ENCODE peak calls at places on chromosome 20, in four cellular contexts. One of them, this sample, is unnamed.

GRCh38 chr20:50540620-50541605 is 30.7 kb downstream of the PTPN1 start:
- DNase-seq in SK-N-SH: no peak
- DNase-seq in HepG2: peak; percentile 18
- DNase-seq in K562: no peak
- DNase-seq in this sample: no peak

GRCh38 chr20:56069016-56069415 is 63.7 kb upstream of the CBLN4 start:
- DNase-seq in SK-N-SH: no peak
- DNase-seq in HepG2: no peak
- DNase-seq in K562: no peak
- DNase-seq in this sample: no peak

GRCh38 chr20:21702553-21703467 is 2.7 kb upstream of the PAX1 start:
- DNase-seq in SK-N-SH: peak; percentile 80
- DNase-seq in HepG2: peak; percentile 39
- DNase-seq in K562: peak; percentile 35
- DNase-seq in this sample: no peak

GRCh38 chr20:9202440-9203080 is 133.7 kb downstream of the PLCB4 start:
- DNase-seq in SK-N-SH: no peak
- DNase-seq in HepG2: no peak
- DNase-seq in K562: no peak
- DNase-seq in this sample: no peak

GRCh38 chr20:354298-354977 is 7.5 kb downstream of the NRSN2 start:
- DNase-seq in SK-N-SH: peak; percentile 90
- DNase-seq in HepG2: peak; percentile 87
- DNase-seq in K562: peak; percentile 81
- DNase-seq in this sample: no peak

GRCh38 chr20:57252559-57253162 is 13.8 kb downstream of the BMP7 start:
- DNase-seq in SK-N-SH: no peak
- DNase-seq in HepG2: no peak
- DNase-seq in K562: no peak
- DNase-seq in this sample: no peak

GRCh38 chr20:16028923-16029322 is 544.3 kb downstream of the KIF16B start:
- DNase-seq in SK-N-SH: no peak
- DNase-seq in HepG2: no peak
- DNase-seq in K562: no peak
- DNase-seq in this sample: peak; percentile 11

GRCh38 chr20:23186808-23187207 is 100.7 kb upstream of the CD93 start:
- DNase-seq in SK-N-SH: no peak
- DNase-seq in HepG2: no peak
- DNase-seq in K562: no peak
- DNase-seq in this sample: no peak

GRCh38 chr20:44217342-44218092 is 6.9 kb upstream of the OSER1 start:
- DNase-seq in SK-N-SH: peak; percentile 62
- DNase-seq in HepG2: peak; percentile 82
- DNase-seq in K562: peak; percentile 67
- DNase-seq in this sample: no peak

GRCh38 chr20:17227669-17228623 is 1.1 kb downstream of the PCSK2 start:
- DNase-seq in SK-N-SH: peak; percentile 26
- DNase-seq in HepG2: no peak
- DNase-seq in K562: no peak
- DNase-seq in this sample: no peak

GRCh38 chr20:51012357-51012756 is 10.6 kb downstream of the KCNG1 start:
- DNase-seq in SK-N-SH: no peak
- DNase-seq in HepG2: no peak
- DNase-seq in K562: no peak
- DNase-seq in this sample: no peak

DNA sequence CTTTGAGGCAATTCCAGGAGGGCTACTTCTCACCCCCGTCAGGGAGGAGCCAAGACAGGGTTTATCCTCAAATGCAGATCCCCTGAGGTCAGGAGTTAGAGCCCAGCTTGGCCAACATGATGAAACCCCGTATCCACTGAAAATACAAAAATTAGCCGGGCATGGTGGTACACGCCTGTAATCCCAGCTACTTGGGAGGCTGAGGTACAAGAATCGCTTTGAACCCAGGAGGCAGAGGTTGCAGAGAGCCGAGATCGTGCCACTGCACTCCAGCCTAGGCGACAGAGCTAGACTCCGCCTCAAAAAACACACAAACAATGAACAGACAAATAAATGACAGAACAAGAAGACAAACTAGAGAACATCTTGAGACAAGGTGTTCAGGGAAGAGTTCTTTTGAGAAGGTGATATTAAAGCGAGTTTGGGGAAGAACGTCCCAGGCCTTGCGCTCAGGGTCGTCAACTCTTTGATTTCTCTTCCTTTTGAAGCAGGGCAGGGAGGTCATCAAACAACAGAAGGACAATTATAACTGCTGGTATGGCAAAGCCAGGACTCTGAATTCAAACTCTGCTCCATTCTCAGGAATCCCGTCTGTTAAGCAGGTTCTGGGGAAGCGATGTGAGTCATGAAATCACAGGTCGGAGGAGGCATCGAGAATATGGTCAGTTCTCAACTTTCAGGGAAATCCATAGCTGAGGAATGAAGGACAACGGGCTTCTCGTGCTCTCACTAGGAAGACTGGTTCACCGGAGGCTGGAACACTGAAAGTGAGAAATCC is 1.4 kb upstream of the RALY start:
- DNase-seq in SK-N-SH: no peak
- DNase-seq in HepG2: no peak
- DNase-seq in K562: no peak
- DNase-seq in this sample: no peak
- TF ChIP-seq NFIC in SK-N-SH: no peak
- TF ChIP-seq NFIC in HepG2: no peak
- TF ChIP-seq NFIC in K562: no peak
- TF ChIP-seq NFIC in this sample: no peak

DNA sequence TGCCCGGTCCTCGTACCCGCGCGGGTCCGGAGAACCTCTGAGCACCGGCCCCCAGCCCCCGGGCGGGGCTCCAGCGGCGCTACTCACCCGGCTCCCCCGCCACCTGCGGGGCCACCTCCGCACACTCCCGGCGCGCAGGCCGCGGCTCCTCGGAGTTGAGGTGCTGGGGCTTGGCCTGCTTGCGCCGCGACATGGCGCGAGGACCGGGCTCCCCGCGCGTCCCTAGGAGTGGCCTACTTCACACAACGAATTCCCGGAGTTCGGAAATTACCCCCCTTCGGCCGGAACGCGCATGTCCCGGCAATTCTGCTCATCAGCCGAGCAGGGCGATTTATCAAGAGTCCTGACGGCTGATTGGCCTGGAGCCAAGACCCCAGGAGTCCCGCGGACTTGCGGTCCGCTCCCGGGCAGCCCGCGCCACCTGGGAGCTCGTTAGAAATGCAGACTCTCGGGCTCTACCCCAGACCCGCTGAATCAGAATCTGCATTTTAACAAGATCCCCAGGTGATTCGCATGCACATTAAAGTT is 86.5 kb downstream of the ZFP64 start:
- DNase-seq in SK-N-SH: peak; percentile 48
- DNase-seq in HepG2: no peak
- DNase-seq in K562: no peak
- DNase-seq in this sample: no peak
- TF ChIP-seq NFIC in SK-N-SH: no peak
- TF ChIP-seq NFIC in HepG2: no peak
- TF ChIP-seq NFIC in K562: peak; percentile 55
- TF ChIP-seq NFIC in this sample: no peak

DNA sequence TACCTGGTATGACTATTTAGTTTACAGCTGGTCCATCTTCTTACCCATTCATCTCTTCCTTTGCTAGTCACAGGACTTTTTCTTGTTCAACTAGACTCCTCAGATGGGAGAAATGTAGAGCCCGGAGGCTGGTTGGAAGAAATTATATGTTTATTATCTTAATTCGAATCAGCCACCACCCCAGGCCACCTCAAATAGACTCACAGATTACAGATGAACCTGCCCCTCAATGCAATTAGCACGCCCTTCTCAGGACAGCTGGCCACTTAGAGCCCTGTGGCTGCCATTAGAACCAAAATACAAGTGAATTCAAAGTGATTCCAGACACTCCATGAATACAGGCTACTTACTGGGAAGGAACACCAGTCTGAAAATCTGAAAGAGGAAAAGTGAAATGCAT is 176.5 kb downstream of the MAFB start:
- DNase-seq in SK-N-SH: peak; percentile 41
- DNase-seq in HepG2: no peak
- DNase-seq in K562: no peak
- DNase-seq in this sample: no peak
- TF ChIP-seq NFIC in SK-N-SH: no peak
- TF ChIP-seq NFIC in HepG2: no peak
- TF ChIP-seq NFIC in K562: no peak
- TF ChIP-seq NFIC in this sample: no peak

GRCh38 chr20:59144831-59145196 is 18.8 kb upstream of the ZNF831 start:
- DNase-seq in SK-N-SH: no peak
- DNase-seq in HepG2: no peak
- DNase-seq in K562: no peak
- DNase-seq in this sample: no peak

GRCh38 chr20:59145247-59145925 is 18.2 kb upstream of the ZNF831 start:
- DNase-seq in SK-N-SH: no peak
- DNase-seq in HepG2: no peak
- DNase-seq in K562: no peak
- DNase-seq in this sample: no peak

GRCh38 chr20:59147197-59147596 is 16.4 kb upstream of the ZNF831 start:
- DNase-seq in SK-N-SH: peak; percentile 79
- DNase-seq in HepG2: no peak
- DNase-seq in K562: no peak
- DNase-seq in this sample: no peak

GRCh38 chr20:59146801-59147118 is 16.9 kb upstream of the ZNF831 start:
- DNase-seq in SK-N-SH: peak; percentile 45
- DNase-seq in HepG2: no peak
- DNase-seq in K562: no peak
- DNase-seq in this sample: no peak

DNA sequence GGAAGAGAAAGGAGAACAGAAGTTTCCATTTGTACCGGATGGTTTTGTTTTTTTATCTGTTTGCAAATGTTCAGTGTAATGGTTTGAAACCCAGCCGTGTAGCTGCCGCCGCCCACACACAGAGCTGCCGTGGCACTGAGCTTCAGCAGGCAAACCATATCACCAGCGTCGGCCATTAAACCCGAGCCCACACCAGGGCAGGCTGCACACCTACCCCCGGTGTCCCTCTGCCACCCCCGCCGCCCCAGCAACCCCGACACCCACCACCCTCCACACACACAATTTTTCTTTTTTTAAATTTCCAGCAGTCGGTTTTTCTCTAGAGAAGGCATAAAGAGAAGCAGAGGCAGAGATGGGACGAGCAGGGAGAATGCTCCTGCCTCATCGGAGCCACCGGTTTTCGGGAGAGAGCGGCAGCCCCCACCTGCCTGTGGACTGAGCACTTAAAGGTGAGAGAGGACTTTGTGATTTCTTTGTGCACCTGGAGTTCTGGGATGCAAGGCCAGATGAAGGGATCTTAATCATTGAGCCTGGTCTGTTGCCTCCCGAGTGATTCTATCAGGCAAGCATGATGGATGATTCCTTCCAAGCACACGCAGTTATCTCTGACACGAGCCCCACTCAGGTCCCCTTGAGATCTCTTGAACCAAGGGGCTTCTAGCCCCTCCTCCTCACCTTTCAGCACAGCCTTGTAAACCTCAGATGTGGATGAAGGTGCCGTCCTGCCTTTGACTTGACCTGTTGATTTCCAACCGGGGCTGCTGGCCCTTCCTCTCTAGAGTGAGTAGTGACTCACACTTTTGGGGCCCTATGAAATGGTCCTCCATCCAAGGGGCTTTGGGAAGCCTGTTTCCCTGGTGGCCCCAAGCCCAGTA is 17.5 kb upstream of the ZNF831 start:
- DNase-seq in SK-N-SH: no peak
- DNase-seq in HepG2: no peak
- DNase-seq in K562: no peak
- DNase-seq in this sample: no peak
- TF ChIP-seq NFIC in SK-N-SH: no peak
- TF ChIP-seq NFIC in HepG2: no peak
- TF ChIP-seq NFIC in K562: no peak
- TF ChIP-seq NFIC in this sample: no peak

DNA sequence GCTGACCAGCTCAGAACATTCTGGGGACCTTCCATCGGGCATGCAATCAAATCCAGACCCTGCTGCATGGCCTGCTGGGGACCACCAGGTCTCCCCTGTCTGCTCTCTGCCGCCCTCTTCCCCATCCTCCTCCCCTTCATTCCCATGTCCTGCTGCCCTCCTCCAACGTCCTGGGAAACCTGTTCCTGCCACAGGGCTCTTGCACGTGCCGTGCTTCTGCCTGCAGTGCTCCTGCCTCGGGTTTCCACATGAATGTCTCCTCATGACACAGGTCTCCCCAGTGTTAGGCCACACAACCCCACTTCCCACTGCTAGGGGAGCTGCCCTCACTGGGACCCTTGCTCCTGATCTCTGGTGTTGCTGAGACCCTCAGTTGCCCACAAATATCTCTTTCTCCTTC is 37.2 kb downstream of the SULF2 start:
- DNase-seq in SK-N-SH: no peak
- DNase-seq in HepG2: no peak
- DNase-seq in K562: no peak
- DNase-seq in this sample: no peak
- TF ChIP-seq NFIC in SK-N-SH: no peak
- TF ChIP-seq NFIC in HepG2: no peak
- TF ChIP-seq NFIC in K562: no peak
- TF ChIP-seq NFIC in this sample: no peak

GRCh38 chr20:49119972-49120371 is 68.2 kb downstream of the STAU1 start:
- DNase-seq in SK-N-SH: no peak
- DNase-seq in HepG2: no peak
- DNase-seq in K562: no peak
- DNase-seq in this sample: no peak
- TF ChIP-seq NFIC in SK-N-SH: no peak
- TF ChIP-seq NFIC in HepG2: no peak
- TF ChIP-seq NFIC in K562: no peak
- TF ChIP-seq NFIC in this sample: no peak

DNA sequence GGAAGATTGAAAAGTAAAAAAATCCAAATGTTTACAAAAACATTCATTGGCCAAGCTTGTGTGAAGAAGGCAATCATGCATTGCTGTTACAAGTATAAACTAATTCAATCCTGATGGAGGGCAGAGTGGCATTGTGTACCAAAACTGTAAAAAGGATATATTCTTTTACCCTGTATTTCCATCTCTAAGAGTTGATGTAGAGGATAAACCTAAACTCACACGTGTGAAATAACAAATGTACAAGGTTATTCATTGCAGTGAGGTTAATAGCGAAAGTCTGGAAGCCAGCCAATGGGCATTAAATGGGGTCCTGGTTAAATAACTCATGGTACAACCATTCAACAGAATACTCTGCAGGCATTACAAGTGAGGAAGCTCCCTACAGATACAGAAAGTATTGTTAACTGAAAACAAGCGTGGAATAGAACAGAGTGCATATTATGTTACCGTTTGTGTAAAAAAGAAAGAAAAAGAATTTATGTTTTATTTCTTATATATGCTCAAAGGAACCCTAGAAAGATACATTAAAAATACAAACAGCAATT is 56.9 kb downstream of the BCAS1 start:
- DNase-seq in SK-N-SH: no peak
- DNase-seq in HepG2: no peak
- DNase-seq in K562: no peak
- DNase-seq in this sample: no peak
- TF ChIP-seq NFIC in SK-N-SH: no peak
- TF ChIP-seq NFIC in HepG2: no peak
- TF ChIP-seq NFIC in K562: no peak
- TF ChIP-seq NFIC in this sample: no peak

GRCh38 chr20:62727584-62728027 is 19.0 kb downstream of the NTSR1 start:
- DNase-seq in SK-N-SH: no peak
- DNase-seq in HepG2: no peak
- DNase-seq in K562: no peak
- DNase-seq in this sample: no peak
- TF ChIP-seq NFIC in SK-N-SH: no peak
- TF ChIP-seq NFIC in HepG2: no peak
- TF ChIP-seq NFIC in K562: no peak
- TF ChIP-seq NFIC in this sample: no peak